ENCODE peak calls at places on chromosomes 16 and 17, in ten cellular contexts. D is K562, A is astrocyte, I is IMR-90, M is PC-9, G is Karpas-422, W is H1, F is mammary epithelial cell, R is GM23338, V is hepatocyte. T is an unnamed sample. For H4K20me1, the result is how much of the 10 kb centered on the place peaks cover.

GRCh38 chr16:12513057-12513790 is 290.5 kb downstream of the CPPED1 start:
- DNase-seq in D (no peak), A (no peak), I (no peak), M (no peak), G (no peak), W (no peak), F (no peak), R (no peak), V (no peak), T (no peak)

GRCh38 chr17:56678249-56679144 is 85.0 kb downstream of the NOG start:
- DNase-seq in D (no peak), A (no peak), I (no peak), M (no peak), G (peak), W (no peak), F (no peak), R (peak), V (peak), T (no peak)

GRCh38 chr17:62696256-62696655 is 68.8 kb downstream of the MRC2 start:
- DNase-seq in D (no peak), A (no peak), I (no peak), M (no peak), G (peak), W (no peak), F (peak), R (no peak), V (no peak), T (no peak)

GRCh38 chr16:30526137-30526822 is at the start of gene ZNF768:
- DNase-seq in D (peak), A (no peak), I (no peak), M (peak), G (peak), W (no peak), F (peak), R (peak), V (peak), T (peak)

GRCh38 chr16:65574311-65574966 is 452.6 kb upstream of the CDH11 start:
- DNase-seq in D (no peak), A (no peak), I (no peak), M (no peak), G (no peak), W (no peak), F (no peak), R (no peak), V (no peak), T (no peak)

GRCh38 chr17:32484041-32484461 is 2.7 kb upstream of the CDK5R1 start:
- DNase-seq in D (no peak), A (no peak), I (no peak), M (no peak), G (peak), W (no peak), F (no peak), R (no peak), V (no peak), T (no peak)

GRCh38 chr16:52252680-52253079 is 294.3 kb downstream of the TOX3 start:
- DNase-seq in D (no peak), A (no peak), I (no peak), M (no peak), G (no peak), W (no peak), F (no peak), R (peak), V (no peak), T (no peak)

GRCh38 chr16:89266521-89267134 is 49.1 kb downstream of the ZNF778 start:
- DNase-seq in D (no peak), A (no peak), I (no peak), M (no peak), G (no peak), W (no peak), F (no peak), R (no peak), V (no peak), T (no peak)

GRCh38 chr17:82679586-82680465 is 18.7 kb downstream of the RAB40B start:
- DNase-seq in D (no peak), A (no peak), I (no peak), M (no peak), G (no peak), W (no peak), F (no peak), R (peak), V (no peak), T (no peak)

GRCh38 chr16:4376126-4376819 is 4.6 kb downstream of the VASN start:
- DNase-seq in D (no peak), A (peak), I (peak), M (no peak), G (no peak), W (no peak), F (no peak), R (no peak), V (peak), T (peak)

GRCh38 chr16:81237282-81237681 is 1.2 kb upstream of the BCO1 start:
- DNase-seq in D (no peak), A (peak), I (no peak), M (no peak), G (no peak), W (no peak), F (peak), R (no peak), V (no peak), T (peak)

GRCh38 chr17:16425698-16426659 is 10.6 kb downstream of the TRPV2 start:
- DNase-seq in D (no peak), A (no peak), I (no peak), M (no peak), G (no peak), W (no peak), F (no peak), R (no peak), V (peak), T (no peak)

GRCh38 chr16:69424935-69425784 is 741 bp downstream of the CYB5B start:
- DNase-seq in D (no peak), A (no peak), I (no peak), M (no peak), G (peak), W (no peak), F (no peak), R (no peak), V (no peak), T (no peak)

GRCh38 chr16:73058221-73058615 is 10.3 kb upstream of the ZFHX3 start:
- DNase-seq in D (peak), A (no peak), I (no peak), M (no peak), G (peak), W (no peak), F (peak), R (peak), V (peak), T (peak)

GRCh38 chr17:50129946-50130777 is at the start of gene SAMD14:
- DNase-seq in D (peak), A (no peak), I (peak), M (no peak), G (no peak), W (no peak), F (no peak), R (peak), V (peak), T (no peak)

GRCh38 chr17:48722924-48723554 is at the start of gene PRAC2:
- DNase-seq in D (no peak), A (no peak), I (no peak), M (no peak), G (no peak), W (no peak), F (no peak), R (peak), V (no peak), T (no peak)

GRCh38 chr16:72848759-72849664 is 198.9 kb downstream of the ZFHX3 start:
- DNase-seq in D (peak), A (peak), I (peak), M (peak), G (no peak), W (no peak), F (peak), R (no peak), V (peak), T (peak)

GRCh38 chr16:88595921-88596320 is 25.7 kb downstream of the ZC3H18 start:
- DNase-seq in D (no peak), A (no peak), I (no peak), M (no peak), G (no peak), W (no peak), F (no peak), R (no peak), V (no peak), T (no peak)

GRCh38 chr16:4679156-4679853 is 14.1 kb upstream of the NUDT16L1 start:
- DNase-seq in D (no peak), A (no peak), I (no peak), M (no peak), G (no peak), W (no peak), F (no peak), R (no peak), V (no peak), T (no peak)

GRCh38 chr17:15440347-15440746 is 27.1 kb downstream of the CDRT4 start:
- DNase-seq in D (no peak), A (no peak), I (no peak), M (no peak), G (no peak), W (no peak), F (no peak), R (no peak), V (no peak), T (no peak)

GRCh38 chr16:85659805-85660511 is 28.8 kb downstream of the GINS2 start:
- DNase-seq in D (peak), A (peak), I (peak), M (no peak), G (peak), W (peak), F (peak), R (peak), V (peak), T (peak)

GRCh38 chr16:84486551-84487235 is 17.8 kb downstream of the MEAK7 start:
- DNase-seq in D (peak), A (no peak), I (no peak), M (no peak), G (no peak), W (no peak), F (no peak), R (no peak), V (no peak), T (no peak)

GRCh38 chr16:3173892-3174617 is 13.9 kb upstream of the OR1F1 start:
- DNase-seq in D (peak), A (no peak), I (no peak), M (no peak), G (peak), W (no peak), F (peak), R (peak), V (no peak), T (no peak)

GRCh38 chr17:47716381-47716780 is 16.7 kb upstream of the TBX21 start:
- DNase-seq in D (no peak), A (no peak), I (no peak), M (no peak), G (no peak), W (no peak), F (no peak), R (no peak), V (no peak), T (no peak)

GRCh38 chr16:68596266-68596665 is 48.8 kb upstream of the CDH3 start:
- DNase-seq in D (no peak), A (no peak), I (no peak), M (no peak), G (no peak), W (no peak), F (no peak), R (no peak), V (no peak), T (no peak)

GRCh38 chr16:31110106-31111034 is 2.2 kb downstream of the BCKDK start:
- DNase-seq in D (no peak), A (no peak), I (no peak), M (no peak), G (no peak), W (no peak), F (no peak), R (no peak), V (no peak), T (no peak)

GRCh38 chr16:11836653-11837244 is 14.6 kb downstream of the RSL1D1 start:
- DNase-seq in D (no peak), A (peak), I (peak), M (no peak), G (no peak), W (peak), F (no peak), R (peak), V (no peak), T (peak)

GRCh38 chr16:26394409-26394808 is 672.3 kb upstream of the C16orf82 start:
- DNase-seq in D (no peak), A (no peak), I (no peak), M (no peak), G (no peak), W (no peak), F (no peak), R (no peak), V (no peak), T (no peak)

GRCh38 chr16:84630446-84631152 is 12.7 kb upstream of the COTL1 start:
- DNase-seq in D (no peak), A (no peak), I (no peak), M (no peak), G (no peak), W (no peak), F (no peak), R (no peak), V (no peak), T (no peak)

GRCh38 chr16:59909262-59909661 is 1175.1 kb upstream of the GOT2 start:
- DNase-seq in D (no peak), A (peak), I (no peak), M (no peak), G (no peak), W (no peak), F (no peak), R (no peak), V (no peak), T (peak)

GRCh38 chr17:38510424-38511125 is 82.3 kb downstream of the ARHGAP23 start:
- DNase-seq in D (peak), A (peak), I (no peak), M (no peak), G (no peak), W (no peak), F (no peak), R (peak), V (peak), T (peak)

GRCh38 chr16:3589441-3589921 is 12.3 kb upstream of the NLRC3 start:
- DNase-seq in D (peak), A (no peak), I (no peak), M (no peak), G (no peak), W (no peak), F (no peak), R (no peak), V (no peak), T (no peak)

GRCh38 chr17:42378597-42379594 is 9.3 kb downstream of the STAT3 start:
- DNase-seq in D (no peak), A (peak), I (peak), M (no peak), G (no peak), W (no peak), F (peak), R (peak), V (no peak), T (peak)

GRCh38 chr17:56908061-56908542 is 5.7 kb downstream of the TRIM25 start:
- DNase-seq in D (no peak), A (no peak), I (no peak), M (no peak), G (peak), W (no peak), F (no peak), R (no peak), V (no peak), T (no peak)

GRCh38 chr17:69287168-69287567 is 39.8 kb downstream of the ABCA5 start:
- DNase-seq in D (no peak), A (peak), I (peak), M (no peak), G (no peak), W (no peak), F (peak), R (no peak), V (no peak), T (peak)

GRCh38 chr16:78098544-78099371 is 696 bp upstream of the WWOX start:
- DNase-seq in D (no peak), A (no peak), I (no peak), M (no peak), G (no peak), W (no peak), F (no peak), R (no peak), V (no peak), T (no peak)

GRCh38 chr17:2487306-2487705 is 24.4 kb downstream of the METTL16 start:
- DNase-seq in D (no peak), A (no peak), I (no peak), M (no peak), G (no peak), W (no peak), F (no peak), R (no peak), V (no peak), T (no peak)
- H3K4me2 ChIP-seq in D (no peak), A (no peak), I (no peak), M (no peak), G (no peak), W (no peak), F (no peak), R (no peak), V (no peak), T (no peak)

DNA sequence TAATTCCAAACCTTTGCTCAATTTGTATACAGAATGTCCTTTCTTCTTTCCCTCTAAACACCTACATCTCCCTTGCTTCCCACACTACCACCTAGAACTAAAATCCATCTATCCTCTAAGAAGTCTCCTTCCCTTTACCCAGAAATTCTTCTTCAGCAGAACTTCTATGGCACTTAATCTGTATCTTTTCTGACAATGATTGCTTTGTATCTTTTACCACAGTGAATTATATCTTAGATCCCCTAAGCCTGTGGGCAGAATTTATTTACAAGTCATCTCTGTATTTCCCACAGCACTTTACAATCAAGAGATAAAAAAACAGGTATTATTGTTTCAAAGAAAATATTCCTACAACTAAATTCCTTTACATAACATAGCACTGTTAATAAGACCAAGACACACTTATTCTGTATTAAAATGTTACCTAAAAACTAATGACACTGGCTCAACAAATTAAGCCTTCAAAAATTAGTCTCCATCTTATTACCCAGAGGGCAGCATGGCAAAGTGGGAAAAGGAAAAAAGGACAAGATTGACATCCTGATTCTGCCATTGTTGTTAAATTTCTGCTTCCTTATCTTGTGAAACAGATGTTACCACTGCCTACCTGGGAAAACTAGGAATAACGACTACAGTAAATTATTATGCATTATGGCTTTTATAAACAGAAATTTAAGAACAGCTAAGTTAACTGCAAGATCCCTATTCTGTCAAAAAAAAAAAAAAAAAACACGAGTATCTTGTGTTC is 42.8 kb downstream of the KANSL1 start:
- DNase-seq in D (peak), A (no peak), I (no peak), M (no peak), G (no peak), W (no peak), F (no peak), R (no peak), V (no peak), T (no peak)
- H4K20me1 ChIP-seq in D (under half), A (half or more), I (half or more), M (half or more), G (under half), W (under half), F (under half), R (half or more), V (half or more), T (under half)

GRCh38 chr16:19380316-19380715 is 37.4 kb upstream of the TMC5 start:
- DNase-seq in D (no peak), A (no peak), I (no peak), M (no peak), G (no peak), W (no peak), F (no peak), R (no peak), V (no peak), T (no peak)
- H3K4me2 ChIP-seq in D (no peak), A (no peak), I (no peak), M (no peak), G (no peak), W (no peak), F (no peak), R (no peak), V (peak), T (no peak)

DNA sequence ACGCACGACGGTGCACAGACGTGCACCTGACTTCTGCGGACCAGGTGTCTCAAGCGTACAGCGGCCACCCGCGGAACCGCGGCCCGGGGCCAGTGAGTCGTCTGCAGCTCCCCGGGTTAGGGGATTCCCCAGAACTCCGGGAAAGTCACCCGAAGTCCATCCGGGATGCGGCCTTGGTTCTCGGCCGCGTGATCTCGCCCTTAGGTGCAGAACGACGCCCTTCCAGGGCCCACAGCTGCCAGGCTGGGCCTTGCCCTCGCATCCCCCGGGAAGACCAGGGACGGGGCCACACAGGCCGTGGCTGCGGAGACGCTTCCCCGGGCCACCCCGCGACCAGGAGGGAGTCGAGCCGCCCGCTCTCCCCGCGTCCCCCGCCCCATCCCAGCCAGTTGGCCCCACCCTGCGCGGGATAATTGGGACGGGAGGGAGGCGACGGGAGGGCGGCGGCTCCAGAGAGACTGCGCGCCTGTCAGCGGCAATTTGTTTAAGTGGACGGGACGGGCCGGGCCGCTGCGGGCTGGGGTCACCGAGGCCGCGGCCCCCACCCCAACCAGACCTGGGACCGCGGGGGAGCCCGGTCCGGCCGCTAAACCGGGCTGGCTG is 3.6 kb upstream of the TBX2 start:
- DNase-seq in D (no peak), A (no peak), I (peak), M (no peak), G (no peak), W (no peak), F (no peak), R (peak), V (no peak), T (peak)
- H4K20me1 ChIP-seq in D (under half), A (under half), I (under half), M (under half), G (under half), W (under half), F (under half), R (under half), V (under half), T (under half)

GRCh38 chr16:23754594-23755483 is at the start of gene CHP2:
- DNase-seq in D (peak), A (no peak), I (no peak), M (no peak), G (no peak), W (no peak), F (peak), R (peak), V (peak), T (no peak)
- H3K4me2 ChIP-seq in D (peak), A (peak), I (no peak), M (no peak), G (no peak), W (peak), F (peak), R (peak), V (peak), T (no peak)

DNA sequence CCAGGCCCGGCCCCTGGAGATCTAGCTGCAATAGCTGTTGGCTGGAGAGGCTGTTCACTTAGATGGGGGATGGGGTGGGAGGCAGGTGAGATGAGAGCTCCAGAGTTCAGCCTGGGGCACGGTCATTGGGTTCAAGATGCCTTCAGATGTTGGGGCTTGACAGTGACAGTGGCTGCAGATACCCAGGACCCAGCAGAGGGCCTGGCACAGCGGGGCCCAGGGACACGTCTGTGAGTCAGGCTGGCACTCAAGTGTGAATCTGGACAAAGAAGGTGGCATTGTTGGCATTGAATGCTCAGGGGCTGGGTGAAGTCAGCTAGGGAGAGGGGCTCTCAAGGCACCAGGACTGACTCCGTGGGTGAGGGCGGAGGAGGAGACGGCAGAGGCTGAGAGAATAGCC is 328.1 kb downstream of the SEC14L1 start:
- DNase-seq in D (no peak), A (no peak), I (no peak), M (no peak), G (no peak), W (no peak), F (no peak), R (no peak), V (no peak), T (no peak)
- H4K20me1 ChIP-seq in D (under half), A (half or more), I (half or more), M (half or more), G (under half), W (under half), F (under half), R (under half), V (under half), T (under half)

T was measured in fibroblast of lung.